ENCODE peak calls at places on chromosome 13, in ten cellular contexts. U is neuronal stem cell; J is natural killer cell; K is progenitor cell of endocrine pancreas; M is activated T-cell treated with anti-CD3 and anti-CD28 coated beads, Interleukin-2, amount 50 U/mL, for 4 hours; P is stimulated activated CD4-positive, alpha-beta T cell treated with anti-CD3 and anti-CD28 coated beads, Interleukin-1b, Interleukin-23, amount 100 ng/mL, for 4 hours; E is NCI-H1694; O is ACHN; R is AG08395; S is NK-92 treated with Interleukin-12 subunit alpha and Interleukin-12 subunit beta, amount 100 ng/mL, for 24 hours. N is an unnamed sample.

GRCh38 chr13:110580800-110581199 is 19.3 kb upstream of the RAB20 start:
- DNase-seq in U (no peak), E (no peak), K (no peak), S (no peak), O (no peak), J (no peak), R (no peak), M (no peak), P (no peak), N (no peak)

GRCh38 chr13:112893570-112894422 is 75.2 kb upstream of the MCF2L start:
- DNase-seq in M (no peak), E (no peak), P (peak), R (no peak), O (peak), S (no peak), U (peak), K (peak), J (no peak), N (peak)

GRCh38 chr13:41409611-41410010 is 47.7 kb upstream of the RGCC start:
- DNase-seq in J (no peak), U (no peak), P (no peak), S (no peak), M (no peak), E (no peak), O (no peak), K (no peak), R (no peak), N (no peak)

GRCh38 chr13:92390217-92390616 is 836.4 kb upstream of the GPC6 start:
- DNase-seq in O (no peak), U (no peak), K (no peak), J (no peak), E (no peak), R (no peak), P (no peak), M (no peak), S (no peak), N (no peak)

GRCh38 chr13:91368101-91368500 is 20.6 kb downstream of the MIR17HG start:
- DNase-seq in K (no peak), J (no peak), S (no peak), U (no peak), O (no peak), R (no peak), E (no peak), M (no peak), P (no peak), N (no peak)

GRCh38 chr13:111034811-111035210 is 80.3 kb upstream of the ARHGEF7 start:
- DNase-seq in U (no peak), J (no peak), E (no peak), M (no peak), R (peak), S (no peak), K (no peak), O (no peak), P (no peak), N (no peak)

GRCh38 chr13:87498681-87499080 is 172.5 kb upstream of the SLITRK5 start:
- DNase-seq in M (no peak), P (no peak), R (no peak), J (no peak), O (peak), E (no peak), S (no peak), U (peak), K (peak), N (peak)

GRCh38 chr13:101473458-101473857 is 21.0 kb downstream of the ITGBL1 start:
- DNase-seq in U (no peak), S (no peak), K (no peak), R (peak), P (no peak), J (no peak), E (no peak), M (no peak), O (peak), N (no peak)

GRCh38 chr13:95301947-95302386 is 716 bp upstream of the ABCC4 start:
- DNase-seq in M (no peak), P (no peak), R (peak), U (peak), O (no peak), S (no peak), J (no peak), E (no peak), K (no peak), N (no peak)

GRCh38 chr13:56773148-56773547 is 367.6 kb upstream of the PRR20A start:
- DNase-seq in O (no peak), R (no peak), E (peak), M (no peak), U (no peak), J (no peak), S (no peak), P (no peak), K (no peak), N (no peak)